ENCODE peak calls at places on chromosome 10, in ten cellular contexts. M, Q, N, L, K, O, P, C, E and H are unnamed samples.

GRCh38 chr10:79602953-79603352 is 7.8 kb upstream of the SFTPA1 start:
- DNase-seq in N (no peak), C (no peak), O (no peak), L (no peak), E (no peak), Q (no peak), P (no peak), M (no peak), K (no peak), H (no peak)

GRCh38 chr10:33114451-33114944 is 156.5 kb upstream of the ITGB1 start:
- DNase-seq in L (peak), E (no peak), P (no peak), Q (peak), K (no peak), N (no peak), M (no peak), O (no peak), C (no peak), H (no peak)

GRCh38 chr10:3702569-3702968 is 82.4 kb downstream of the KLF6 start:
- DNase-seq in O (no peak), P (no peak), C (no peak), Q (no peak), K (no peak), E (no peak), N (no peak), M (no peak), L (no peak), H (no peak)

GRCh38 chr10:110848106-110848505 is 23.6 kb upstream of the PDCD4 start:
- DNase-seq in M (no peak), E (no peak), L (no peak), C (no peak), P (no peak), O (no peak), N (no peak), Q (no peak), K (no peak), H (no peak)

GRCh38 chr10:86954681-86955500 is 2.5 kb downstream of the MMRN2 start:
- DNase-seq in Q (no peak), P (peak), M (no peak), C (no peak), N (no peak), E (no peak), L (no peak), K (no peak), O (no peak), H (no peak)

GRCh38 chr10:1294748-1295147 is 238.6 kb downstream of the WDR37 start:
- DNase-seq in C (no peak), E (no peak), O (no peak), N (no peak), M (no peak), Q (no peak), L (no peak), P (no peak), K (no peak), H (no peak)

GRCh38 chr10:102452672-102453340 is 1.5 kb upstream of the C10orf95 start:
- DNase-seq in K (no peak), Q (peak), O (no peak), E (no peak), N (no peak), M (no peak), P (peak), L (no peak), C (no peak), H (no peak)

GRCh38 chr10:43708256-43708655 is 59.6 kb upstream of the ZNF32 start:
- DNase-seq in M (no peak), Q (no peak), O (no peak), C (no peak), N (no peak), E (no peak), L (no peak), K (no peak), P (no peak), H (no peak)

GRCh38 chr10:130557181-130557580 is 421.0 kb downstream of the GLRX3 start:
- DNase-seq in C (no peak), P (no peak), M (no peak), E (no peak), L (no peak), Q (no peak), K (no peak), N (no peak), O (no peak), H (no peak)

GRCh38 chr10:76874151-76874550 is 763.5 kb downstream of the KCNMA1 start:
- DNase-seq in K (no peak), O (no peak), Q (peak), E (no peak), L (no peak), P (no peak), N (no peak), C (no peak), M (no peak), H (no peak)

GRCh38 chr10:100057948-100058347 is 23.7 kb downstream of the CPN1 start:
- DNase-seq in O (no peak), P (no peak), M (no peak), N (no peak), Q (no peak), C (no peak), E (no peak), K (no peak), L (no peak), H (no peak)
- H3K4me3 ChIP-seq in O (no peak), P (no peak), M (no peak), N (no peak), Q (no peak), C (no peak), E (no peak), K (no peak), L (no peak), H (no peak)

DNA sequence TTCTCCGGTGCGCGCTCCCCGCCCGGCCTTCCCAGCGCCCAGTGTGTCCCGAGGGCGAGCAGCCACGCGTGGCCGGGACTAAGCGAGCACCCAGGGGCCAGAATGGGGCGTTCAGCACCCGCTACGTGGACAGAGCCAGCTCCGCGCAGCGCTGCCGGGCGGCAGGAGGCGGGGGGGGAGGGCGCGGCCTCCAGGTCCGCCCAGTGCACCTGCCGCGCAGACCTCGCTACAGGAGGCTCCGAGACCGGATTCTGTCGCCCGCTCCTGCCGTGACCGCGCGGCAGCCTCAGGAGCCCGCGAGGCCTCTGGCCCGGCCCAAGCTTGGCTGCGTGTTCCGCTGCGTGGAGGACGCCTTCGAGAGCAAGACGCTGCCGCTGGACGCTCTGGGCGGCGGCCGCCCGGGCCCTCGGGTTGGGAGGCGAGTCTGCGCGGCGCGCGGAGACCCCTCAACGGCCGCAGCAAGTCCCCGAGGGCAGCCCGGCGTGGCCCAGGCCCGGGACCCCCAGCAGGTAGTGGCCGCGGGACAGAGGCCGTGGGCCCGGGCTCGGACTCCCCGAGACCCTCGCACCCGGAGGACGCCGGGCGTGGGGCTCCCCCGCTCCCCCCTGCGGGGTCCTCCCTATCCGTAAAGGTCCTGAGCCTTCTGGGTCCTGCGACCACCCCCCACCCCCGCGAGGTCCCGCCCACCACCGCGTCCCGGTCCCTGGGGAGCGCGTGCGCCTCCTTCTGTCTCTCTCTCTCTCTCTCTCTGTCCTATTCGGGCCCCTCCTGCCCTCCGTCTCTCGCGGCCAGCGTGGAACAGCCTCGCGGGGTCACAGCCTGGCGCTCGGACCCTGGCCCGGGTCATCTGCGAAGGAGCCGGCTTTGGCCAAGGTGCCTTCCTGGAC is 904 bp upstream of the DPYSL4 start:
- DNase-seq in K (no peak), P (no peak), N (peak), L (peak), C (no peak), Q (peak), O (peak), E (no peak), M (peak), H (no peak)
- H3K4me3 ChIP-seq in K (peak), P (peak), N (peak), L (no peak), C (peak), Q (peak), O (peak), E (peak), M (no peak), H (no peak)

DNA sequence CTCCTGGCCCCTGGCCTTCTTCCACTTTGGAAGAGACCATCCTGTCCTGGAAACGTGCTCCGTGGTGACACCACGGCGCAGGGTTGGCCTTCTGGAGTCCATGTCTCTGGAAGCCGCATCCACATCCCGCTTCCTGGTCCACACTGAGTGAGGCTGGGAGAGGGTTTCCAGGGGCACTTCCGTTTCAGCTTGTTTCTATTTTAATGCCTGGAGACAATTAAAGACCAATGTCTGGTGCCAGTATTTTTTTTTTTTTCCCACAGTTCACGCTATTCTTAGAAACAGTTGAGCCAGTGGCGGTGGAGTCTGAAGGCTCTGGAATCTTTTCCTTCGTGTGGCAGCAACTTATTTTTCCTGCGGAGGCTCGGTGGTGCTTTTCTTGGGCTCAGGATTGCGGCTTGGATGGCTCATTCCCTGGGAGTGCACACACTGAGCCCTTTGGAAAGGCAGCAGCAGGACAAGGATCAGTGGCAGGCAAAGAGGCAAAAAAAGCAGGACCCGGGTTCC is 202.6 kb downstream of the BAMBI start:
- DNase-seq in K (no peak), L (no peak), E (no peak), C (no peak), P (no peak), M (peak), N (no peak), Q (peak), O (peak), H (no peak)
- H3K4me3 ChIP-seq in K (no peak), L (no peak), E (no peak), C (no peak), P (no peak), M (no peak), N (no peak), Q (peak), O (no peak), H (no peak)

DNA sequence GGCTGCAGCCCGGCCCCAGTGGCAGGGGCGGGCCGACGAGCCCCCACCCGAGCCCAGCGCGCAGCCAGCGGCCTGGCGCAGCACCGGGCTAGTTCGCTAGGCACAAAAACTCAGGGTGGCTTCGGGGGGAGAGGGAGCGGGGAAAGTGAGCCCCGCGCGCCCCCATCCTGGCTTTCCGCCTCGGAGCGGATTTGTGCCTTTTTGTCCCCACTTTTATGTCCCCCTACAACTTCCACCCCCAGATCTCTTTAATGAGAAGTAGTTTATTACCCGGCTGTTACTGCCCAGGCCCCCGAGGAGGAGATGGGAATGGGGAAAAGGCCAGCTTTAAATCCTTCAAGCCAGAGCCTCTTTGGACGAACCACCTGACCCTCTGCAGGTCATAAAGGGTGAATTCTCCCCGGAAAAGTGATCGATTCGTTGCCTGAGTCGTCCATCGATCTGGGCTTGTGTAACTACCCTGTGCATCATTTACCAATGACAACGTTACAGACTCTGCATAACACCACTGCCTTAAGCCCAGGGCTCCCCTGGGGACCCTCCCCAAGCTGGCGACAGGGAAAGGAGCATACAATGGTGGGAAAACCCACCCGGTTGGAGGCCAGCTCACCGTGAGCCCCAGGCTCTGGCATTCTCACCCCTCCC is 598 bp upstream of the SH3PXD2A start:
- DNase-seq in Q (no peak), N (no peak), C (no peak), E (no peak), M (no peak), P (no peak), K (no peak), O (no peak), L (no peak), H (no peak)
- H3K4me3 ChIP-seq in Q (no peak), N (no peak), C (peak), E (peak), M (peak), P (peak), K (peak), O (peak), L (no peak), H (peak)

GRCh38 chr10:90822508-90822907 is 35.3 kb downstream of the HTR7 start:
- DNase-seq in O (no peak), M (no peak), L (no peak), N (no peak), P (no peak), C (no peak), K (no peak), E (no peak), Q (no peak), H (no peak)
- H3K4me3 ChIP-seq in O (no peak), M (no peak), L (no peak), N (no peak), P (no peak), C (no peak), K (no peak), E (no peak), Q (no peak), H (no peak)

GRCh38 chr10:68955414-68955785 is 570 bp upstream of the DDX21 start:
- DNase-seq in O (no peak), L (no peak), K (no peak), M (no peak), N (no peak), Q (peak), E (no peak), C (no peak), P (no peak), H (no peak)

GRCh38 chr10:68955786-68956532 is at the start of gene DDX21:
- DNase-seq in Q (peak), P (peak), C (peak), N (peak), L (peak), K (peak), M (no peak), E (peak), O (peak), H (peak)

GRCh38 chr10:68957284-68957615 is 1.3 kb downstream of the DDX21 start:
- DNase-seq in M (no peak), Q (no peak), C (no peak), E (no peak), K (no peak), P (no peak), N (no peak), O (no peak), L (no peak), H (no peak)

GRCh38 chr10:68957654-68958053 is 1.7 kb downstream of the DDX21 start:
- DNase-seq in O (no peak), M (no peak), K (peak), L (no peak), N (no peak), Q (peak), P (no peak), E (no peak), C (no peak), H (no peak)

GRCh38 chr10:68954904-68955303 is 1.1 kb upstream of the DDX21 start:
- DNase-seq in O (no peak), L (no peak), E (no peak), N (no peak), K (no peak), M (no peak), C (no peak), Q (no peak), P (no peak), H (no peak)
- H3K4me3 ChIP-seq in O (no peak), L (no peak), E (no peak), N (no peak), K (peak), M (no peak), C (no peak), Q (peak), P (peak), H (no peak)

DNA sequence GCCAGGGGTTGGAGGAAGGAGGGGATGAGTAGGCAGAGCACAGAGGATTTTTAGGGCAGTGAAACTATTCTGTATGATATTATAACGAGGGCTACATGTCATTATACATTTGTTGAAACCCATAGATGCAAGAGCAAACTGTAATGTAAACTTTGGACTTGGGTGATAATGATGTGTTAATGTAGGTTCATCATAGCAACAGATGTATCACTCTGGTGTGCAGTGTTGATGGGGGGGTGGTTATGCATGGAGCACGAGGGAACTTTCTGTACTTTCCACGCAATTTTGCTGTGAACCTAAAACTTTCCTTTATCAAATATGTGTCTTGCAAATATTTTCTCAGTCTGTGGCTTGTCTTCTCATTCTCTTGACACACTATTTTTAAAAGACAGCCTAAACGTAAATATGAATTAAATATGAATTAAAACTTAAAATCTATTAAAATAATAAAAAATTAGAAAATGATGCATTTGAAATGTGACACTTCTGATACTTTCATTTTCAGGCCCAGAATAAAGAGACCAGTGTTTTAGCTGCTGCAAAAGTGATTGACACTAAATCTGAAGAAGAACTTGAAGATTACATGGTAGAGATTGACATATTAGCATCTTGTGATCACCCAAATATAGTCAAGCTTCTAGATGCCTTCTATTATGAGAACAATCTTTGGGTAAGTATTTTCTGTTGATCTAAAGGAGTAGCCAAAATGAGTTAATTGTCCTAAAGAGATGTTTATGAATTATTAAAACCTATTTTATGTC is 23.4 kb downstream of the SLK start:
- DNase-seq in N (no peak), L (no peak), Q (no peak), M (no peak), K (no peak), C (no peak), O (no peak), E (no peak), P (no peak), H (no peak)
- H3K4me3 ChIP-seq in N (no peak), L (no peak), Q (no peak), M (no peak), K (no peak), C (no peak), O (no peak), E (no peak), P (no peak), H (no peak)

GRCh38 chr10:29631049-29631339 is 3.8 kb downstream of the SVIL start:
- DNase-seq in O (no peak), C (no peak), L (no peak), N (no peak), K (no peak), E (no peak), Q (no peak), M (no peak), P (no peak), H (no peak)

GRCh38 chr10:29627201-29628105 is 7.3 kb downstream of the SVIL start:
- DNase-seq in L (no peak), P (no peak), O (no peak), E (no peak), N (no peak), C (no peak), Q (peak), K (no peak), M (no peak), H (peak)

GRCh38 chr10:29630205-29631048 is 4.3 kb downstream of the SVIL start:
- DNase-seq in N (no peak), P (no peak), E (no peak), K (no peak), C (no peak), Q (no peak), L (no peak), O (no peak), M (no peak), H (no peak)

GRCh38 chr10:29634105-29634504 is 666 bp downstream of the SVIL start:
- DNase-seq in E (no peak), P (no peak), L (no peak), N (no peak), O (no peak), K (no peak), M (no peak), Q (no peak), C (no peak), H (no peak)

DNA sequence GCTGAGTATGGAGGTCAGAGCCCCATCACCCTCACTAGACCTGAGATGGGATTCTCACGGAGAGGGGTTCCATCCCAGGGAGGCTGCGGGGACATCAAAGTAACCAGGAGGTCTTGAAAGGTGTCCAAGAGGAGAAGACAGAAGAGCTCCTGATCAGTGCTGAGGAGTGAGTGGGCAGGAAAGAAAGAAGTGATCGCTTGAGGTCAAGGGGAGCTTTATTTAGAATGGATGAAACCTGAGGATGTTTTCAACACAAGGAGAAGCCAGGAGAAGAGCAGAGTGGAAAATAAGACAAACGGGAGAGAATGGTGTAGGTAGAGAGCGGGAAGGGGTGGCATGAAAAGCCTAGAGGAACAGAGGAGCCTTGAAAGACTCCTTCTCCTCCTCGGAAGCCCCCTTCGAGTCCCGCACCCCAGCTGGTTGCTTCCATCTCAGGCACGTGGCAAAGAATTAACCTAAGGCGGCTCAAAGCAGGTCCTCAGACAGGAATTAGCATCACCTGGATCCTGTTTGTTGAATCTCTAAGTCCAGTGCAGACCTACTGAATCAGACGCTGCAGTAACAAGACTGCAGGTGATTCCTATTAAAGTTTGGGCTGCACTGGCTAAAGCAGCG is 5.8 kb downstream of the SVIL start:
- DNase-seq in K (no peak), M (no peak), O (no peak), C (no peak), L (no peak), E (no peak), N (no peak), Q (no peak), P (no peak), H (no peak)
- H3K4me3 ChIP-seq in K (no peak), M (no peak), O (no peak), C (no peak), L (no peak), E (no peak), N (no peak), Q (no peak), P (no peak), H (no peak)